ENCODE peak calls at places on chromosomes 12 and 14, in five cellular contexts. One of them, this sample, is unnamed. For H3K4me1, the result is how much of the 10 kb centered on the place peaks cover.

GRCh38 chr12:93108958-93109357 is 179.9 kb upstream of the EEA1 start:
- DNase-seq in transverse colon: no peak
- DNase-seq in keratinocyte: no peak
- DNase-seq in GM23338: no peak
- DNase-seq in esophagus squamous epithelium: no peak
- DNase-seq in this sample: no peak

GRCh38 chr14:50055461-50056228 is 60.7 kb downstream of the VCPKMT start:
- DNase-seq in GM23338: peak
- DNase-seq in keratinocyte: no peak
- DNase-seq in esophagus squamous epithelium: no peak
- DNase-seq in transverse colon: no peak
- DNase-seq in this sample: no peak

GRCh38 chr12:117030187-117030896 is 68.9 kb downstream of the TESC start:
- DNase-seq in keratinocyte: no peak
- DNase-seq in GM23338: no peak
- DNase-seq in esophagus squamous epithelium: no peak
- DNase-seq in transverse colon: no peak
- DNase-seq in this sample: peak

GRCh38 chr12:113242560-113242959 is 21.3 kb downstream of the TPCN1 start:
- DNase-seq in esophagus squamous epithelium: no peak
- DNase-seq in GM23338: no peak
- DNase-seq in transverse colon: no peak
- DNase-seq in keratinocyte: no peak
- DNase-seq in this sample: peak

GRCh38 chr12:75560167-75560566 is 48.8 kb upstream of the KRR1 start:
- DNase-seq in keratinocyte: no peak
- DNase-seq in GM23338: peak
- DNase-seq in esophagus squamous epithelium: no peak
- DNase-seq in transverse colon: no peak
- DNase-seq in this sample: no peak

GRCh38 chr12:50283924-50284236 is 560 bp upstream of the LIMA1 start:
- DNase-seq in GM23338: no peak
- DNase-seq in esophagus squamous epithelium: no peak
- DNase-seq in transverse colon: no peak
- DNase-seq in keratinocyte: no peak
- DNase-seq in this sample: no peak

GRCh38 chr12:100962086-100962712 is 167.6 kb downstream of the ANO4 start:
- DNase-seq in GM23338: no peak
- DNase-seq in keratinocyte: no peak
- DNase-seq in transverse colon: no peak
- DNase-seq in esophagus squamous epithelium: no peak
- DNase-seq in this sample: no peak

GRCh38 chr14:50099335-50099734 is 17.0 kb downstream of the VCPKMT start:
- DNase-seq in esophagus squamous epithelium: no peak
- DNase-seq in keratinocyte: no peak
- DNase-seq in GM23338: no peak
- DNase-seq in transverse colon: peak
- DNase-seq in this sample: no peak

GRCh38 chr14:73612339-73613045 is at the start of gene ACOT6:
- DNase-seq in transverse colon: peak
- DNase-seq in esophagus squamous epithelium: no peak
- DNase-seq in GM23338: peak
- DNase-seq in keratinocyte: no peak
- DNase-seq in this sample: peak

GRCh38 chr14:33730163-33730562 is 220.7 kb downstream of the EGLN3 start:
- DNase-seq in GM23338: no peak
- DNase-seq in esophagus squamous epithelium: no peak
- DNase-seq in transverse colon: no peak
- DNase-seq in keratinocyte: no peak
- DNase-seq in this sample: no peak

GRCh38 chr14:104114421-104115130 is 23.8 kb upstream of the KIF26A start:
- DNase-seq in keratinocyte: no peak
- DNase-seq in transverse colon: no peak
- DNase-seq in GM23338: no peak
- DNase-seq in esophagus squamous epithelium: no peak
- DNase-seq in this sample: peak

GRCh38 chr14:50363734-50364113 is 33.0 kb downstream of the CDKL1 start:
- DNase-seq in GM23338: no peak
- DNase-seq in transverse colon: peak
- DNase-seq in esophagus squamous epithelium: no peak
- DNase-seq in keratinocyte: no peak
- DNase-seq in this sample: no peak

GRCh38 chr12:113912761-113913295 is 53.3 kb downstream of the RBM19 start:
- DNase-seq in transverse colon: peak
- DNase-seq in keratinocyte: peak
- DNase-seq in esophagus squamous epithelium: no peak
- DNase-seq in GM23338: peak
- DNase-seq in this sample: peak

GRCh38 chr12:50282581-50283229 is 615 bp downstream of the LIMA1 start:
- DNase-seq in keratinocyte: no peak
- DNase-seq in GM23338: no peak
- DNase-seq in transverse colon: peak
- DNase-seq in esophagus squamous epithelium: no peak
- DNase-seq in this sample: no peak

GRCh38 chr12:123092866-123093265 is 58.0 kb downstream of the PITPNM2 start:
- DNase-seq in esophagus squamous epithelium: no peak
- DNase-seq in keratinocyte: no peak
- DNase-seq in transverse colon: no peak
- DNase-seq in GM23338: no peak
- DNase-seq in this sample: no peak
- H3K4me1 ChIP-seq in esophagus squamous epithelium: under half
- H3K4me1 ChIP-seq in keratinocyte: under half
- H3K4me1 ChIP-seq in transverse colon: under half
- H3K4me1 ChIP-seq in GM23338: under half
- H3K4me1 ChIP-seq in this sample: under half

GRCh38 chr12:131220007-131220685 is 266.4 kb downstream of the ADGRD1 start:
- DNase-seq in transverse colon: no peak
- DNase-seq in GM23338: no peak
- DNase-seq in esophagus squamous epithelium: no peak
- DNase-seq in keratinocyte: no peak
- DNase-seq in this sample: no peak

GRCh38 chr12:131219173-131220006 is 265.7 kb downstream of the ADGRD1 start:
- DNase-seq in esophagus squamous epithelium: no peak
- DNase-seq in transverse colon: no peak
- DNase-seq in GM23338: no peak
- DNase-seq in keratinocyte: no peak
- DNase-seq in this sample: no peak

GRCh38 chr12:131222271-131223139 is 268.8 kb downstream of the ADGRD1 start:
- DNase-seq in esophagus squamous epithelium: no peak
- DNase-seq in keratinocyte: no peak
- DNase-seq in transverse colon: no peak
- DNase-seq in GM23338: no peak
- DNase-seq in this sample: no peak

GRCh38 chr12:131221946-131222249 is 268.2 kb downstream of the ADGRD1 start:
- DNase-seq in esophagus squamous epithelium: no peak
- DNase-seq in transverse colon: no peak
- DNase-seq in keratinocyte: no peak
- DNase-seq in GM23338: no peak
- DNase-seq in this sample: no peak

DNA sequence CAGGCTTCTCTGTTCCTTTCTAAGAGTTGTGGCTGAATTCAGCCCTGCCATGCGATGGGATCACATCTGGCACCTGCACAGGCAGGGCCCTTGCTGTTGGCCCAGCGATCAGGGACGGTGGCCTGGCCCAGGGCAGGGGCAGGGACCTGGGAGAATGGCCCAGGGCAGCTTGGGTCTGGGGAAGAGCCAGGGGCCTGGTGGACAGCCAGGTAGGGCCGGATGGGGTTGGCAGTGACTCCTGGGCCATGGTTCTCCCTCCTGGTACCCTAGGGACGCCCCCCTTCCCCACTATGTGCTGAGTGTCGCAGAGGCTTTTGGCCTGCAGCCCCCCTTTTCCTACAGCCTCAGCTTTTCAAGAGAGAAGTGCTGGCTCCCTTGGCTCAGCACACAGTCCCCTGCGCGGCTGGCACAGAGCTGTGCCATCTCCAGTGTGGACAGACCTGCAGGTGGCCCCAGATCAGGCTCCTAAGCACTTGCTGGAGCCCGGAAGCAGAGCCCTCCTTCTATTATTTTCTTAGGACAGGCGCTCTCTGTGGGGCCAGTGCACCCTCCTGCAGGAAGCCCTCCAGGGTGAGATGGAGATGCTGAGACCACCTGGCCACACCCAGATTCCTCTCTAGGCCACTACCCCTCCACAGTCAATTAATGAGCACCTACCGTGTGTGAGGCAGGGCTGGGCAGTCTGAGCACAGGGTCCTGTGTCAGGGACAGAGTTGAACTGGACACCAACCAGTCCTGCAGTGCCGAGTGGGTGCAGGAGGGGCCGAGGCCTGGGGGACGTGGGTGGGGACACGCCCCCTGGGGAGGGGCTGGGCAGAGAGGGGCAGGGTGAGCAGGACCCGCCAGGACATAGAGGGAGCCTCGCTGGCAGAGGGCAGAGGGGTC is 267.6 kb downstream of the ADGRD1 start:
- DNase-seq in keratinocyte: no peak
- DNase-seq in esophagus squamous epithelium: no peak
- DNase-seq in GM23338: no peak
- DNase-seq in transverse colon: no peak
- DNase-seq in this sample: no peak
- H3K4me3 ChIP-seq in keratinocyte: no peak
- H3K4me3 ChIP-seq in esophagus squamous epithelium: no peak
- H3K4me3 ChIP-seq in GM23338: no peak
- H3K4me3 ChIP-seq in transverse colon: no peak
- H3K4me3 ChIP-seq in this sample: no peak

GRCh38 chr12:1313906-1314305 is 280.5 kb downstream of the FBXL14 start:
- DNase-seq in transverse colon: no peak
- DNase-seq in GM23338: no peak
- DNase-seq in keratinocyte: no peak
- DNase-seq in esophagus squamous epithelium: no peak
- DNase-seq in this sample: no peak
- H3K4me1 ChIP-seq in transverse colon: under half
- H3K4me1 ChIP-seq in GM23338: under half
- H3K4me1 ChIP-seq in keratinocyte: under half
- H3K4me1 ChIP-seq in esophagus squamous epithelium: under half
- H3K4me1 ChIP-seq in this sample: under half

GRCh38 chr12:27970391-27970980 is 2.0 kb downstream of the PTHLH start:
- DNase-seq in transverse colon: no peak
- DNase-seq in esophagus squamous epithelium: no peak
- DNase-seq in GM23338: peak
- DNase-seq in keratinocyte: no peak
- DNase-seq in this sample: no peak
- H3K4me3 ChIP-seq in transverse colon: peak
- H3K4me3 ChIP-seq in esophagus squamous epithelium: peak
- H3K4me3 ChIP-seq in GM23338: peak
- H3K4me3 ChIP-seq in keratinocyte: peak
- H3K4me3 ChIP-seq in this sample: peak

GRCh38 chr12:84661732-84662326 is 250.8 kb downstream of the SLC6A15 start:
- DNase-seq in keratinocyte: no peak
- DNase-seq in esophagus squamous epithelium: no peak
- DNase-seq in transverse colon: no peak
- DNase-seq in GM23338: no peak
- DNase-seq in this sample: no peak
- H3K4me1 ChIP-seq in keratinocyte: under half
- H3K4me1 ChIP-seq in esophagus squamous epithelium: under half
- H3K4me1 ChIP-seq in transverse colon: under half
- H3K4me1 ChIP-seq in GM23338: under half
- H3K4me1 ChIP-seq in this sample: under half

DNA sequence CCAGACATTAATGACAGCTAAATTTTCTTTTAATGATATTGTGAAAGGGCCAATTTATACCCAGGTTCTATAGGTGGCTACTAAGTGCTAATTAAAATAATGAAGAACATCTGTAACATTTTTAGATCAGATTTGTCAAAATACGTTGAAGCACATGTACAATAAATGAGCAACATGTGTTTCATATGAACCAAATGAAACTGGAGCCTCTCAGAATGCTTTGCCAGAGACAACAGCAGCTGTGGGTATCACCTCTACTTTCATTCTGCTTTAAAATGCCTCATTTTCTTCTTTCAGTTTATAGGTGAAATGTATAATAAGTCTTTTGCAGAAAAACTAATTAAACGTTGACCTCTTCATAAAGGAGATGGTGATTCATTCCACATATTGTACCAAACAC is 26.1 kb upstream of the MYF6 start:
- DNase-seq in esophagus squamous epithelium: no peak
- DNase-seq in keratinocyte: no peak
- DNase-seq in transverse colon: no peak
- DNase-seq in GM23338: no peak
- DNase-seq in this sample: no peak
- H3K4me3 ChIP-seq in esophagus squamous epithelium: no peak
- H3K4me3 ChIP-seq in keratinocyte: no peak
- H3K4me3 ChIP-seq in transverse colon: no peak
- H3K4me3 ChIP-seq in GM23338: no peak
- H3K4me3 ChIP-seq in this sample: no peak

DNA sequence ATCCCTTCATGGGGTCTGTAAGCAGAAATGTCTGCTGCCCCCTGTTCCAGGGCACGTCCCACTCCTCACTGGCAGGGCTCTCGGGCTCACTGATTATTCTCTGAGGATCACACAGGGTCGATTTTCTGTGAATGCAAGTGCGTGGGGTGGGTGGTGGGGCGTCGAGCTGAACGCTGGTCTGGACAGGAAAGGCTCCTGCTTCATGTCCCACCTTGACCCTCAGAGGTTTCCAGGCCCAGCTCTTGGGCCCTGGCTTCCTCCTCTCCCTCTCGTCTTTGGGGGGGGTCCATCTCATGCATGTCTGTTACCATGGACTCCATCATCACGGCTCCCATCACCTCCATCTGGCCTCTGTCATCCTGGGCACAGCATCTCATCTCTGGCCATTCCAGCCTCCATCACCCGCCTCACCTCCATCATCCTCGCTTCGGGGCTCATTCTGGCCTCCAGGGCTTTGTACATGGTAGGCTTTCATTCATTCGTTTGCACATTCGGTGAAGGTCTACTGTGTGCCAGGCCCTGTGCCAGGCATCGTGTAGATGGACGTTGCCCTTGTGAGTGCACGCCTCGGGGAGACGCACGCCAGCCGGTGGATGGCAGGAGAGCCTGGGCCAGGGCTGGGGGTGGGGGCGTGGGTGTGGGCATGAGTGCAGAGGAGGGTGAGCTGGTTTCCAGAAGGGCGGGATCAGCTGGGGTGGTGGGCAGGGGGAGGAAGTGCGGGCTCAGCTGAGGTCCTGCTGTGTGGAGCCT is 34.7 kb downstream of the RTL1 start:
- DNase-seq in esophagus squamous epithelium: no peak
- DNase-seq in transverse colon: no peak
- DNase-seq in keratinocyte: no peak
- DNase-seq in GM23338: no peak
- DNase-seq in this sample: peak
- H3K4me1 ChIP-seq in esophagus squamous epithelium: under half
- H3K4me1 ChIP-seq in transverse colon: under half
- H3K4me1 ChIP-seq in keratinocyte: under half
- H3K4me1 ChIP-seq in GM23338: under half
- H3K4me1 ChIP-seq in this sample: under half

GRCh38 chr14:37340353-37340752 is 142.6 kb downstream of the MIPOL1 start:
- DNase-seq in transverse colon: no peak
- DNase-seq in esophagus squamous epithelium: no peak
- DNase-seq in keratinocyte: no peak
- DNase-seq in GM23338: peak
- DNase-seq in this sample: no peak

GRCh38 chr14:37343307-37344094 is 145.8 kb downstream of the MIPOL1 start:
- DNase-seq in transverse colon: no peak
- DNase-seq in keratinocyte: no peak
- DNase-seq in esophagus squamous epithelium: no peak
- DNase-seq in GM23338: no peak
- DNase-seq in this sample: no peak
- H3K4me3 ChIP-seq in transverse colon: no peak
- H3K4me3 ChIP-seq in keratinocyte: no peak
- H3K4me3 ChIP-seq in esophagus squamous epithelium: no peak
- H3K4me3 ChIP-seq in GM23338: no peak
- H3K4me3 ChIP-seq in this sample: no peak

GRCh38 chr14:35343709-35344474 is 51.7 kb downstream of the PSMA6 start:
- DNase-seq in esophagus squamous epithelium: no peak
- DNase-seq in keratinocyte: no peak
- DNase-seq in transverse colon: no peak
- DNase-seq in GM23338: no peak
- DNase-seq in this sample: no peak
- H3K4me1 ChIP-seq in esophagus squamous epithelium: under half
- H3K4me1 ChIP-seq in keratinocyte: under half
- H3K4me1 ChIP-seq in transverse colon: half or more
- H3K4me1 ChIP-seq in GM23338: under half
- H3K4me1 ChIP-seq in this sample: under half